ENCODE peak calls at places on chromosomes 3 and 15, in seven cellular contexts. S is GM23248; R is ACHN; W is B cell; D is tibial artery; B is body of pancreas; O is stimulated activated naive B cell treated with anti-CD40 and anti-IgM and Interleukin-4, amounts not matched to agents 10 μg/mL and 1 μg/mL and 100 μg/mL, for 72 hours. Z is an unnamed sample.

GRCh38 chr3:43389388-43390254 is 103.3 kb downstream of the SNRK start:
- DNase-seq in S (no peak), R (no peak), W (no peak), D (no peak), B (peak), O (peak), Z (no peak)

GRCh38 chr3:180804871-180805430 is 107.5 kb upstream of the FXR1 start:
- DNase-seq in S (peak), R (no peak), W (no peak), D (no peak), B (no peak), O (no peak), Z (no peak)

GRCh38 chr3:61009025-61009424 is 242.2 kb downstream of the FHIT start:
- DNase-seq in S (no peak), R (no peak), W (peak), D (no peak), B (no peak), O (peak), Z (no peak)

GRCh38 chr3:38588276-38588971 is 61.1 kb downstream of the SCN5A start:
- DNase-seq in S (no peak), R (no peak), W (no peak), D (peak), B (no peak), O (no peak), Z (no peak)

GRCh38 chr3:23710555-23710954 is 95.2 kb upstream of the UBE2E1 start:
- DNase-seq in S (no peak), R (no peak), W (no peak), D (no peak), B (no peak), O (no peak), Z (no peak)

GRCh38 chr3:94159062-94159726 is 96.3 kb downstream of the NSUN3 start:
- DNase-seq in S (peak), R (peak), W (no peak), D (no peak), B (no peak), O (no peak), Z (no peak)

GRCh38 chr15:74988007-74988800 is 7.2 kb upstream of the SCAMP5 start:
- DNase-seq in S (peak), R (peak), W (no peak), D (no peak), B (peak), O (no peak), Z (no peak)

GRCh38 chr3:122974764-122975162 is 52.8 kb downstream of the SEMA5B start:
- DNase-seq in S (peak), R (peak), W (no peak), D (peak), B (no peak), O (no peak), Z (no peak)

GRCh38 chr15:60957111-60957510 is 272.0 kb downstream of the RORA start:
- DNase-seq in S (no peak), R (no peak), W (no peak), D (no peak), B (no peak), O (no peak), Z (no peak)

GRCh38 chr3:49601358-49602048 is 47.2 kb downstream of the BSN start:
- DNase-seq in S (peak), R (no peak), W (no peak), D (no peak), B (no peak), O (no peak), Z (no peak)

GRCh38 chr3:190718691-190719090 is 143.8 kb downstream of the GMNC start:
- DNase-seq in S (peak), R (peak), W (no peak), D (no peak), B (no peak), O (no peak), Z (no peak)

GRCh38 chr3:181302960-181303359 is 313.4 kb upstream of the DNAJC19 start:
- DNase-seq in S (no peak), R (no peak), W (no peak), D (no peak), B (no peak), O (no peak), Z (no peak)

GRCh38 chr3:101518421-101518871 is 5.4 kb upstream of the SENP7 start:
- DNase-seq in S (no peak), R (no peak), W (no peak), D (no peak), B (no peak), O (no peak), Z (no peak)

GRCh38 chr3:195895078-195895899 is 13.1 kb downstream of the TNK2 start:
- DNase-seq in S (peak), R (peak), W (peak), D (no peak), B (peak), O (peak), Z (no peak)

GRCh38 chr15:64161688-64162477 is 939 bp downstream of the PPIB start:
- DNase-seq in S (no peak), R (no peak), W (no peak), D (no peak), B (no peak), O (no peak), Z (no peak)

GRCh38 chr3:46900007-46900292 is 22.4 kb downstream of the PTH1R start:
- DNase-seq in S (no peak), R (no peak), W (no peak), D (peak), B (no peak), O (no peak), Z (no peak)

GRCh38 chr15:55993804-55994539 is 560 bp upstream of the NEDD4 start:
- DNase-seq in S (peak), R (peak), W (no peak), D (no peak), B (no peak), O (no peak), Z (no peak)

GRCh38 chr3:135109681-135110080 is 314.6 kb downstream of the EPHB1 start:
- DNase-seq in S (no peak), R (no peak), W (no peak), D (no peak), B (no peak), O (no peak), Z (no peak)

GRCh38 chr15:100187677-100188076 is 154.1 kb downstream of the ADAMTS17 start:
- DNase-seq in S (no peak), R (no peak), W (no peak), D (no peak), B (no peak), O (no peak), Z (no peak)

GRCh38 chr3:141383555-141384129 is 15.3 kb downstream of the ZBTB38 start:
- DNase-seq in S (peak), R (no peak), W (no peak), D (no peak), B (no peak), O (no peak), Z (peak)

GRCh38 chr15:53310709-53311108 is 448.8 kb downstream of the WDR72 start:
- DNase-seq in S (no peak), R (no peak), W (no peak), D (no peak), B (no peak), O (no peak), Z (no peak)

GRCh38 chr3:177574232-177574856 is 377.1 kb upstream of the TBL1XR1 start:
- DNase-seq in S (peak), R (no peak), W (no peak), D (no peak), B (peak), O (no peak), Z (no peak)

GRCh38 chr3:14127516-14128161 is 2.8 kb downstream of the TMEM43 start:
- DNase-seq in S (no peak), R (no peak), W (peak), D (no peak), B (no peak), O (no peak), Z (no peak)

Z was measured in SK-N-MC.